ENCODE peak calls at places on chromosome 5, in five cellular contexts. J, H, G, R and P are unnamed samples.

GRCh38 chr5:37722236-37723146 is 117.3 kb downstream of the GDNF start:
- DNase-seq in J (peak; percentile 79), H (no peak), G (no peak), R (peak; percentile 77), P (no peak)

GRCh38 chr5:87887247-87887646 is 381.4 kb downstream of the TMEM161B start:
- DNase-seq in J (no peak), H (no peak), G (no peak), R (no peak), P (no peak)

GRCh38 chr5:78547731-78548189 is 100.8 kb downstream of the LHFPL2 start:
- DNase-seq in J (no peak), H (peak; percentile 95), G (no peak), R (peak; percentile 25), P (peak; percentile 63)

GRCh38 chr5:171806976-171807823 is 21.6 kb downstream of the SMIM23 start:
- DNase-seq in J (no peak), H (no peak), G (no peak), R (no peak), P (peak; percentile 22)

GRCh38 chr5:57690724-57691123 is 208.1 kb upstream of the ACTBL2 start:
- DNase-seq in J (no peak), H (no peak), G (no peak), R (no peak), P (no peak)

GRCh38 chr5:74127377-74128338 is 501.7 kb downstream of the ARHGEF28 start:
- DNase-seq in J (no peak), H (no peak), G (no peak), R (peak; percentile 40), P (no peak)

GRCh38 chr5:77777281-77777892 is 1.2 kb upstream of the TBCA start:
- DNase-seq in J (no peak), H (no peak), G (no peak), R (peak; percentile 36), P (no peak)

GRCh38 chr5:116370149-116370548 is 204.5 kb downstream of the SEMA6A start:
- DNase-seq in J (no peak), H (no peak), G (no peak), R (no peak), P (no peak)

GRCh38 chr5:140348104-140348503 is 1.7 kb upstream of the HBEGF start:
- DNase-seq in J (no peak), H (no peak), G (no peak), R (peak; percentile 94), P (no peak)

GRCh38 chr5:143036146-143036927 is 266.2 kb downstream of the ARHGAP26 start:
- DNase-seq in J (no peak), H (no peak), G (no peak), R (no peak), P (no peak)

GRCh38 chr5:81400375-81400774 is 6.4 kb upstream of the ACOT12 start:
- DNase-seq in J (no peak), H (no peak), G (no peak), R (no peak), P (no peak)

GRCh38 chr5:39639618-39640078 is 214.9 kb upstream of the DAB2 start:
- DNase-seq in J (no peak), H (no peak), G (no peak), R (peak; percentile 38), P (no peak)

GRCh38 chr5:16346380-16346779 is 119.2 kb downstream of the ZNF622 start:
- DNase-seq in J (no peak), H (no peak), G (no peak), R (no peak), P (no peak)

GRCh38 chr5:170571331-170571731 is 67.5 kb downstream of the KCNIP1 start:
- DNase-seq in J (no peak), H (no peak), G (no peak), R (peak; percentile 36), P (peak; percentile 62)

GRCh38 chr5:1007681-1008450 is 736 bp upstream of the NKD2 start:
- DNase-seq in J (peak; percentile 39), H (peak; percentile 31), G (no peak), R (no peak), P (no peak)

GRCh38 chr5:78726556-78726955 is 78.0 kb upstream of the LHFPL2 start:
- DNase-seq in J (no peak), H (no peak), G (no peak), R (no peak), P (no peak)

GRCh38 chr5:73280821-73281746 is 108.1 kb downstream of the TMEM174 start:
- DNase-seq in J (no peak), H (peak; percentile 66), G (no peak), R (peak; percentile 96), P (no peak)

GRCh38 chr5:92912280-92912679 is 668.7 kb downstream of the NR2F1-AS1 start:
- DNase-seq in J (no peak), H (no peak), G (no peak), R (no peak), P (no peak)

GRCh38 chr5:96794757-96795156 is 13.0 kb downstream of the ERAP1 start:
- DNase-seq in J (peak; percentile 91), H (no peak), G (peak; percentile 39), R (no peak), P (no peak)

GRCh38 chr5:93294184-93294583 is 286.8 kb downstream of the NR2F1-AS1 start:
- DNase-seq in J (no peak), H (no peak), G (no peak), R (peak; percentile 82), P (no peak)

GRCh38 chr5:81023261-81024015 is 63.3 kb downstream of the RASGRF2 start:
- DNase-seq in J (no peak), H (no peak), G (no peak), R (no peak), P (no peak)

GRCh38 chr5:35239476-35239875 is 9.2 kb upstream of the PRLR start:
- DNase-seq in J (no peak), H (no peak), G (no peak), R (no peak), P (no peak)

GRCh38 chr5:113230711-113231652 is 203.8 kb downstream of the TSSK1B start:
- DNase-seq in J (no peak), H (no peak), G (no peak), R (peak; percentile 57), P (no peak)

GRCh38 chr5:129460121-129460950 is at the start of gene ADAMTS19:
- DNase-seq in J (no peak), H (no peak), G (no peak), R (peak; percentile 43), P (peak; percentile 71)